ENCODE peak calls at places on chromosomes 16 and 17, in ten cellular contexts. G is DMS153; T is iris pigment epithelial cell; H is neural progenitor cell; L is cardiac muscle cell; O is stimulated activated CD4-positive, alpha-beta T cell treated with anti-CD3 and anti-CD28 coated beads, Interleukin-2, amount 100 ng/mL, for 24 hours; U is Kasumi-1; V is NCI-H1417; J is SW 1271; P is AG09319. X is an unnamed sample.

GRCh38 chr17:10077561-10078299 is 120.7 kb downstream of the GAS7 start:
- DNase-seq in G (no peak), T (no peak), H (no peak), L (no peak), O (no peak), U (no peak), V (no peak), J (no peak), P (no peak), X (no peak)

GRCh38 chr16:86302710-86303109 is 207.6 kb upstream of the FOXF1 start:
- DNase-seq in G (no peak), T (no peak), H (no peak), L (no peak), O (no peak), U (no peak), V (no peak), J (no peak), P (no peak), X (no peak)

GRCh38 chr17:17503566-17504130 is 7.5 kb upstream of the RASD1 start:
- DNase-seq in G (no peak), T (no peak), H (no peak), L (no peak), O (no peak), U (no peak), V (peak), J (no peak), P (no peak), X (no peak)

GRCh38 chr17:83114706-83115105 is 35.3 kb downstream of the METRNL start:
- DNase-seq in G (no peak), T (no peak), H (no peak), L (no peak), O (no peak), U (no peak), V (no peak), J (no peak), P (no peak), X (no peak)

GRCh38 chr16:80208015-80208414 is 332.8 kb upstream of the DYNLRB2 start:
- DNase-seq in G (no peak), T (no peak), H (no peak), L (no peak), O (no peak), U (no peak), V (peak), J (no peak), P (no peak), X (no peak)

GRCh38 chr16:11405331-11406176 is 60.3 kb downstream of the RMI2 start:
- DNase-seq in G (no peak), T (peak), H (peak), L (peak), O (peak), U (no peak), V (peak), J (peak), P (no peak), X (no peak)

GRCh38 chr17:61309857-61310256 is 89.8 kb upstream of the TBX2 start:
- DNase-seq in G (no peak), T (peak), H (no peak), L (peak), O (no peak), U (no peak), V (no peak), J (no peak), P (no peak), X (peak)

GRCh38 chr17:6713130-6713917 is at the start of gene SLC13A5:
- DNase-seq in G (no peak), T (peak), H (peak), L (peak), O (no peak), U (no peak), V (peak), J (no peak), P (no peak), X (no peak)

GRCh38 chr17:67675481-67675880 is 42.3 kb upstream of the NOL11 start:
- DNase-seq in G (no peak), T (no peak), H (no peak), L (no peak), O (no peak), U (no peak), V (peak), J (no peak), P (no peak), X (no peak)

GRCh38 chr17:58046230-58047094 is 36.8 kb upstream of the DYNLL2 start:
- DNase-seq in G (no peak), T (no peak), H (peak), L (no peak), O (no peak), U (no peak), V (peak), J (no peak), P (no peak), X (no peak)

GRCh38 chr17:31917065-31917529 is 15.6 kb upstream of the UTP6 start:
- DNase-seq in G (no peak), T (peak), H (no peak), L (peak), O (no peak), U (no peak), V (no peak), J (no peak), P (no peak), X (no peak)

GRCh38 chr17:67218385-67218950 is 26.5 kb downstream of the HELZ start:
- DNase-seq in G (no peak), T (peak), H (no peak), L (peak), O (no peak), U (no peak), V (no peak), J (no peak), P (no peak), X (no peak)

GRCh38 chr17:56679148-56679766 is 85.8 kb downstream of the NOG start:
- DNase-seq in G (no peak), T (peak), H (peak), L (peak), O (no peak), U (peak), V (peak), J (no peak), P (no peak), X (no peak)

GRCh38 chr16:73053379-73054130 is 5.6 kb upstream of the ZFHX3 start:
- DNase-seq in G (peak), T (peak), H (no peak), L (peak), O (no peak), U (no peak), V (peak), J (peak), P (no peak), X (no peak)

GRCh38 chr16:87383522-87384161 is at the start of gene FBXO31:
- DNase-seq in G (peak), T (peak), H (peak), L (peak), O (peak), U (peak), V (peak), J (peak), P (peak), X (peak)

GRCh38 chr16:85733839-85734170 is 17.1 kb downstream of the C16orf74 start:
- DNase-seq in G (no peak), T (peak), H (peak), L (peak), O (no peak), U (no peak), V (no peak), J (no peak), P (no peak), X (no peak)

GRCh38 chr16:59090501-59090900 is 356.4 kb upstream of the GOT2 start:
- DNase-seq in G (no peak), T (peak), H (peak), L (no peak), O (no peak), U (no peak), V (no peak), J (no peak), P (peak), X (no peak)

GRCh38 chr17:7747586-7747985 is 30.0 kb downstream of the DNAH2 start:
- DNase-seq in G (no peak), T (peak), H (no peak), L (peak), O (no peak), U (no peak), V (no peak), J (peak), P (no peak), X (peak)